ENCODE peak calls at places on chromosome 12, in four cellular contexts. One of them, this sample, is unnamed.

GRCh38 chr12:102957339-102958050 is at the start of gene ASCL1:
- DNase-seq in HepG2: no peak
- DNase-seq in K562: no peak
- DNase-seq in GM12878: no peak
- DNase-seq in this sample: peak; percentile 11

GRCh38 chr12:111582133-111582747 is 16.9 kb downstream of the ATXN2 start:
- DNase-seq in HepG2: no peak
- DNase-seq in GM12878: no peak
- DNase-seq in K562: no peak
- DNase-seq in this sample: no peak

GRCh38 chr12:5745251-5745888 is 199.7 kb downstream of the ANO2 start:
- DNase-seq in HepG2: peak; percentile 36
- DNase-seq in K562: peak; percentile 67
- DNase-seq in GM12878: no peak
- DNase-seq in this sample: peak; percentile 93

GRCh38 chr12:24943947-24944597 is 4.8 kb downstream of the BCAT1 start:
- DNase-seq in K562: no peak
- DNase-seq in HepG2: peak; percentile 7
- DNase-seq in GM12878: no peak
- DNase-seq in this sample: peak; percentile 86

GRCh38 chr12:31491819-31492598 is 98.9 kb downstream of the DENND5B start:
- DNase-seq in K562: no peak
- DNase-seq in HepG2: peak; percentile 31
- DNase-seq in GM12878: no peak
- DNase-seq in this sample: peak; percentile 94

GRCh38 chr12:21478756-21479455 is 22.5 kb downstream of the RECQL start:
- DNase-seq in GM12878: no peak
- DNase-seq in K562: no peak
- DNase-seq in HepG2: no peak
- DNase-seq in this sample: no peak

GRCh38 chr12:26196424-26196722 is 1.0 kb downstream of the SSPN start:
- DNase-seq in HepG2: no peak
- DNase-seq in K562: no peak
- DNase-seq in GM12878: no peak
- DNase-seq in this sample: no peak

GRCh38 chr12:27193106-27193505 is 51.0 kb upstream of the STK38L start:
- DNase-seq in K562: no peak
- DNase-seq in GM12878: no peak
- DNase-seq in HepG2: no peak
- DNase-seq in this sample: no peak

GRCh38 chr12:67920432-67920831 is 68.8 kb upstream of the IFNG-AS1 start:
- DNase-seq in GM12878: no peak
- DNase-seq in K562: no peak
- DNase-seq in HepG2: no peak
- DNase-seq in this sample: no peak

GRCh38 chr12:104347374-104348075 is 44.0 kb downstream of the EID3 start:
- DNase-seq in HepG2: no peak
- DNase-seq in K562: no peak
- DNase-seq in GM12878: no peak
- DNase-seq in this sample: no peak

GRCh38 chr12:57190821-57191220 is 25.8 kb upstream of the NXPH4 start:
- DNase-seq in GM12878: no peak
- DNase-seq in HepG2: no peak
- DNase-seq in K562: no peak
- DNase-seq in this sample: no peak

GRCh38 chr12:55736780-55737580 is 5.9 kb upstream of the GDF11 start:
- DNase-seq in HepG2: peak; percentile 84
- DNase-seq in K562: peak; percentile 57
- DNase-seq in GM12878: no peak
- DNase-seq in this sample: peak; percentile 69

GRCh38 chr12:90333939-90334338 is 621.0 kb downstream of the CCER1 start:
- DNase-seq in HepG2: no peak
- DNase-seq in K562: no peak
- DNase-seq in GM12878: no peak
- DNase-seq in this sample: peak; percentile 53

GRCh38 chr12:109910969-109911348 is 10.9 kb downstream of the TCHP start:
- DNase-seq in K562: peak; percentile 79
- DNase-seq in HepG2: peak; percentile 55
- DNase-seq in GM12878: no peak
- DNase-seq in this sample: no peak

GRCh38 chr12:51888316-51889215 is 663 bp downstream of the ANKRD33 start:
- DNase-seq in GM12878: no peak
- DNase-seq in K562: no peak
- DNase-seq in HepG2: no peak
- DNase-seq in this sample: no peak

GRCh38 chr12:31558521-31558920 is 32.4 kb downstream of the DENND5B start:
- DNase-seq in GM12878: no peak
- DNase-seq in K562: no peak
- DNase-seq in HepG2: no peak
- DNase-seq in this sample: no peak

GRCh38 chr12:63086149-63086915 is 64.7 kb downstream of the AVPR1A start:
- DNase-seq in HepG2: no peak
- DNase-seq in K562: no peak
- DNase-seq in GM12878: no peak
- DNase-seq in this sample: no peak
- TF ChIP-seq MYC in HepG2: no peak
- TF ChIP-seq MYC in K562: no peak
- TF ChIP-seq MYC in GM12878: no peak
- TF ChIP-seq MYC in this sample: no peak

GRCh38 chr12:28893365-28893764 is 255.7 kb upstream of the FAR2 start:
- DNase-seq in GM12878: no peak
- DNase-seq in K562: no peak
- DNase-seq in HepG2: no peak
- DNase-seq in this sample: peak; percentile 45
- TF ChIP-seq POLR2AphosphoS5 in GM12878: no peak
- TF ChIP-seq POLR2AphosphoS5 in K562: no peak
- TF ChIP-seq POLR2AphosphoS5 in HepG2: no peak
- TF ChIP-seq POLR2AphosphoS5 in this sample: no peak

GRCh38 chr12:50840809-50841487 is 1.8 kb upstream of the TMPRSS12 start:
- DNase-seq in HepG2: no peak
- DNase-seq in GM12878: no peak
- DNase-seq in K562: no peak
- DNase-seq in this sample: no peak

GRCh38 chr12:50841654-50842531 is 833 bp upstream of the TMPRSS12 start:
- DNase-seq in K562: no peak
- DNase-seq in GM12878: no peak
- DNase-seq in HepG2: no peak
- DNase-seq in this sample: no peak

GRCh38 chr12:50848963-50849362 is 6.2 kb downstream of the TMPRSS12 start:
- DNase-seq in HepG2: no peak
- DNase-seq in K562: no peak
- DNase-seq in GM12878: no peak
- DNase-seq in this sample: no peak

GRCh38 chr12:50842637-50843493 is at the start of gene TMPRSS12:
- DNase-seq in K562: no peak
- DNase-seq in HepG2: no peak
- DNase-seq in GM12878: no peak
- DNase-seq in this sample: peak; percentile 20

GRCh38 chr12:50845021-50845647 is 2.4 kb downstream of the TMPRSS12 start:
- DNase-seq in K562: peak; percentile 9
- DNase-seq in GM12878: no peak
- DNase-seq in HepG2: no peak
- DNase-seq in this sample: no peak
- TF ChIP-seq MYC in K562: no peak
- TF ChIP-seq MYC in GM12878: no peak
- TF ChIP-seq MYC in HepG2: no peak
- TF ChIP-seq MYC in this sample: no peak

GRCh38 chr12:122421815-122422737 is at the start of gene CLIP1:
- DNase-seq in HepG2: peak; percentile 27
- DNase-seq in GM12878: no peak
- DNase-seq in K562: peak; percentile 84
- DNase-seq in this sample: peak; percentile 63

GRCh38 chr12:122423258-122424165 is 1.0 kb upstream of the CLIP1 start:
- DNase-seq in HepG2: peak; percentile 64
- DNase-seq in K562: no peak
- DNase-seq in GM12878: no peak
- DNase-seq in this sample: peak; percentile 86

GRCh38 chr12:122421263-122421814 is 1.1 kb downstream of the CLIP1 start:
- DNase-seq in HepG2: peak; percentile 82
- DNase-seq in K562: peak; percentile 38
- DNase-seq in GM12878: no peak
- DNase-seq in this sample: no peak

GRCh38 chr12:122420471-122421262 is 1.8 kb downstream of the CLIP1 start:
- DNase-seq in K562: no peak
- DNase-seq in GM12878: no peak
- DNase-seq in HepG2: no peak
- DNase-seq in this sample: no peak

DNA sequence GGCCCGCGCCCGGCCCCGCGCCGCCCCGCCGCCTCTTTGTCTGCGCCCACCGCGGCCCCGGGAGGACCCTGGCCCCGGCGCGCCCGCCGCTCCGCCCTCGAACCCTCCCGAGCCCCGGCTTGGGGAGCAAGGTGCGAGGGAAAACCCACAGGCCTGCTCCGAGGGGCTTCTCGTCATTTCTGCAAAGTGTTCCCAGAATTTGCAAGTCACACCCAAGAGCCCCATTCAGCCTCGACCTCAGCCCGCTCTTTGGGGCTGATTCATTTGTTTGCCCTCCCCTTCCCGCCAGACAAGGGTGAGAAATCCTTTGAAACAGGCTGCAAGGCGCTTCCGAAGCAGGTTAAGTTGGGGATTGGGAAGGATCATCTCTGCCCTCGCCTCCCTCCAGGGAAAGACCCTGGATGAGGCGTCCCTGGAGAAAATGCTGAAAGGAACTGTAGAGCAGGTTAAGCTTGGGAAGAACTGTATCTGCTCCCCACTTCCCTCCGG is 344 bp upstream of the CLIP1 start:
- DNase-seq in GM12878: no peak
- DNase-seq in K562: no peak
- DNase-seq in HepG2: peak; percentile 49
- DNase-seq in this sample: peak; percentile 49
- TF ChIP-seq POLR2AphosphoS5 in GM12878: no peak
- TF ChIP-seq POLR2AphosphoS5 in K562: peak; percentile 7
- TF ChIP-seq POLR2AphosphoS5 in HepG2: no peak
- TF ChIP-seq POLR2AphosphoS5 in this sample: no peak

GRCh38 chr12:47268501-47269459 is 189.0 kb upstream of the AMIGO2 start:
- DNase-seq in K562: no peak
- DNase-seq in GM12878: peak; percentile 32
- DNase-seq in HepG2: no peak
- DNase-seq in this sample: no peak
- TF ChIP-seq MYC in K562: no peak
- TF ChIP-seq MYC in GM12878: no peak
- TF ChIP-seq MYC in HepG2: no peak
- TF ChIP-seq MYC in this sample: no peak

DNA sequence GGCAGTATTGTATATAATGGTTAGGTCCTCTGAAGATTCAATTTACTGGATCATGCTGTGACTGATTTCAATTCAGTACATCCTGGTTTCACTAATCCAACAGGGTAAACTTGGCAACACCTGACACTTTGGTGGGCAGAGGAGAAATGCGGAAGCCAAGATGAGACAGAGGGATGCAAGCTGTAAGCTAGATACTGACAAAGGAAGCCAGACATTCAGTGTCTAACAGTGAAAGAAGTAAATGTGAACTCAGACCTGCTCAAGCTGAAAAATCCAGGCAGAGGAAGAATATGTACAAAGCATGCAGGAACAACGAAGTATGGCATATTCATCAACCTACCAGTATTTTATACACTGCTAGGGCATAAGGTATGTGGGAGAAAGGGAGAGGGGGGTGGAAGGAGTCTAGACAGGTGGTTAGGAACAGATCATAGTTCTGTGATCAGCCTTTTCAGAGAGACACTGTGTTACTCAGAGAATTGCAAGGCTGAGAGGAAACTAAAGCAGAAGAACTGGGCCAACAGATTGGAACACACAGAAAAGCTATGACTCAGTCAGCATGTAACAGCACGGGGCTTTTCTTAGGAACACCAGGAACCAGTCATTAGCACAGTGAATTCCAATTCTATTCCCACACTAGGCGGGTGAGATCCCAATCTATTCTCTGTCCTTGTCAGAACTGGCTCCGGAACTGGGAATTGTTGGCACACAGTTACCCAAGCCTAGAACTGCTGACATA is 40.3 kb downstream of the NELL2 start:
- DNase-seq in K562: no peak
- DNase-seq in GM12878: no peak
- DNase-seq in HepG2: no peak
- DNase-seq in this sample: no peak
- TF ChIP-seq POLR2AphosphoS5 in K562: no peak
- TF ChIP-seq POLR2AphosphoS5 in GM12878: no peak
- TF ChIP-seq POLR2AphosphoS5 in HepG2: no peak
- TF ChIP-seq POLR2AphosphoS5 in this sample: no peak